ENCODE peak calls at places on chromosomes 12 and 14, in four cellular contexts. E is EL; K is activated effector memory CD4-positive, alpha-beta T cell treated with anti-CD3 and anti-CD28 coated beads, Interleukin-2, amount 50 U/mL, for 16 hours; C is fibroblast of mammary gland. Z is an unnamed sample.

GRCh38 chr12:108561852-108562347 is 496 bp upstream of the ISCU start:
- DNase-seq in E (no peak), K (no peak), C (no peak), Z (no peak)

GRCh38 chr14:101083564-101084435 is 180.3 kb upstream of the RTL1 start:
- DNase-seq in E (no peak), K (peak), C (no peak), Z (no peak)

GRCh38 chr12:25723286-25723685 is 170.2 kb upstream of the LMNTD1 start:
- DNase-seq in E (no peak), K (no peak), C (peak), Z (no peak)

GRCh38 chr14:74531467-74531866 is 37.9 kb downstream of the ISCA2 start:
- DNase-seq in E (peak), K (no peak), C (peak), Z (no peak)

GRCh38 chr14:81137316-81137715 is 83.4 kb downstream of the GTF2A1 start:
- DNase-seq in E (peak), K (no peak), C (peak), Z (no peak)

GRCh38 chr14:61121293-61121897 is 140.3 kb downstream of the SLC38A6 start:
- DNase-seq in E (no peak), K (no peak), C (no peak), Z (no peak)

GRCh38 chr12:89895591-89895990 is 187.0 kb upstream of the ATP2B1 start:
- DNase-seq in E (no peak), K (no peak), C (no peak), Z (no peak)

GRCh38 chr14:75298187-75298985 is 19.8 kb downstream of the FOS start:
- DNase-seq in E (no peak), K (no peak), C (peak), Z (no peak)

GRCh38 chr12:40158592-40159111 is 52.8 kb upstream of the SLC2A13 start:
- DNase-seq in E (no peak), K (no peak), C (peak), Z (peak)